ENCODE peak calls at places on chromosomes 1 and 21, in four cellular contexts. One of them, this sample, is unnamed.

GRCh38 chr1:56330400-56331026 is 248.8 kb downstream of the PLPP3 start:
- DNase-seq in cardiac muscle cell: no peak
- DNase-seq in coronary artery: no peak
- DNase-seq in heart right ventricle: no peak
- DNase-seq in this sample: no peak

GRCh38 chr1:2052096-2052569 is 1.9 kb downstream of the PRKCZ start:
- DNase-seq in cardiac muscle cell: no peak
- DNase-seq in coronary artery: no peak
- DNase-seq in heart right ventricle: no peak
- DNase-seq in this sample: no peak

GRCh38 chr1:39269791-39270342 is 65.4 kb downstream of the MACF1 start:
- DNase-seq in cardiac muscle cell: no peak
- DNase-seq in coronary artery: no peak
- DNase-seq in heart right ventricle: no peak
- DNase-seq in this sample: no peak

GRCh38 chr1:214010717-214011116 is 22.9 kb downstream of the PROX1 start:
- DNase-seq in cardiac muscle cell: no peak
- DNase-seq in coronary artery: no peak
- DNase-seq in heart right ventricle: no peak
- DNase-seq in this sample: no peak

GRCh38 chr1:56411021-56411420 is 168.3 kb downstream of the PLPP3 start:
- DNase-seq in cardiac muscle cell: no peak
- DNase-seq in coronary artery: no peak
- DNase-seq in heart right ventricle: no peak
- DNase-seq in this sample: no peak

GRCh38 chr1:53108646-53109580 is 33.5 kb downstream of the SLC1A7 start:
- DNase-seq in cardiac muscle cell: peak
- DNase-seq in coronary artery: no peak
- DNase-seq in heart right ventricle: no peak
- DNase-seq in this sample: no peak

GRCh38 chr21:25424674-25425073 is 182.6 kb downstream of the MRPL39 start:
- DNase-seq in cardiac muscle cell: no peak
- DNase-seq in coronary artery: no peak
- DNase-seq in heart right ventricle: no peak
- DNase-seq in this sample: no peak

GRCh38 chr1:156268336-156268735 is 14.3 kb downstream of the SMG5 start:
- DNase-seq in cardiac muscle cell: no peak
- DNase-seq in coronary artery: no peak
- DNase-seq in heart right ventricle: no peak
- DNase-seq in this sample: no peak

GRCh38 chr1:80153762-80154555 is 1147.4 kb upstream of the ADGRL4 start:
- DNase-seq in cardiac muscle cell: no peak
- DNase-seq in coronary artery: no peak
- DNase-seq in heart right ventricle: no peak
- DNase-seq in this sample: no peak

GRCh38 chr1:224696891-224697765 is 81.0 kb downstream of the CNIH3 start:
- DNase-seq in cardiac muscle cell: no peak
- DNase-seq in coronary artery: no peak
- DNase-seq in heart right ventricle: no peak
- DNase-seq in this sample: no peak

GRCh38 chr21:25639167-25639921 is at the start of gene JAM2:
- DNase-seq in cardiac muscle cell: peak
- DNase-seq in coronary artery: no peak
- DNase-seq in heart right ventricle: peak
- DNase-seq in this sample: peak

GRCh38 chr1:175129997-175130648 is 62.5 kb downstream of the KIAA0040 start:
- DNase-seq in cardiac muscle cell: no peak
- DNase-seq in coronary artery: no peak
- DNase-seq in heart right ventricle: no peak
- DNase-seq in this sample: no peak

GRCh38 chr21:45542667-45543370 is 579 bp upstream of the SLC19A1 start:
- DNase-seq in cardiac muscle cell: no peak
- DNase-seq in coronary artery: peak
- DNase-seq in heart right ventricle: no peak
- DNase-seq in this sample: no peak

GRCh38 chr1:21553116-21553926 is 44.1 kb downstream of the ALPL start:
- DNase-seq in cardiac muscle cell: no peak
- DNase-seq in coronary artery: no peak
- DNase-seq in heart right ventricle: no peak
- DNase-seq in this sample: no peak

GRCh38 chr21:44709426-44710293 is 1.7 kb downstream of the TSPEAR start:
- DNase-seq in cardiac muscle cell: peak
- DNase-seq in coronary artery: peak
- DNase-seq in heart right ventricle: no peak
- DNase-seq in this sample: no peak

GRCh38 chr1:210696709-210697108 is 368.0 kb downstream of the HHAT start:
- DNase-seq in cardiac muscle cell: no peak
- DNase-seq in coronary artery: no peak
- DNase-seq in heart right ventricle: no peak
- DNase-seq in this sample: no peak

GRCh38 chr1:169024800-169025253 is 81.7 kb upstream of the ATP1B1 start:
- DNase-seq in cardiac muscle cell: no peak
- DNase-seq in coronary artery: no peak
- DNase-seq in heart right ventricle: no peak
- DNase-seq in this sample: no peak

GRCh38 chr1:115643219-115643618 is 1.4 kb downstream of the VANGL1 start:
- DNase-seq in cardiac muscle cell: no peak
- DNase-seq in coronary artery: no peak
- DNase-seq in heart right ventricle: no peak
- DNase-seq in this sample: no peak
- H3K27ac ChIP-seq in cardiac muscle cell: peak
- H3K27ac ChIP-seq in coronary artery: no peak
- H3K27ac ChIP-seq in heart right ventricle: no peak
- H3K27ac ChIP-seq in this sample: no peak

DNA sequence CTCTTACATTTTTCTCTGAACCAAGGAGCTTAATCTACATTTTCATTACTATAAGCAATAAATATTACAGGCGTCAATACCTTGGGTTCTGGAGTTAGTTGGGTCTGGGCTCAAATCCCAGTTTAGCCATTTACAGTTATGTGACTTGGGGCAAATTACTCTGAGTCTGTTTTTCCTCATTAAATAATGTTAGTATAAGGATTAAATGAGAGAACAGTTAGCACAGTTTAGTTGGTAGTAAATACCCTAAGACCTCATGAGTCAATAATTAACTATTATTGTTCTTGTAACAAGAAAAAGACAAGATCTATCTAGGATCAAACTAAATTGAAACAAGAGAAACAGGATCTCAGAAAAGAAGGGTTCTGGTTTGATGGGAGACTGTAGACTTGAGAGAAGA is 4.6 kb downstream of the C1orf116 start:
- DNase-seq in cardiac muscle cell: no peak
- DNase-seq in coronary artery: no peak
- DNase-seq in heart right ventricle: no peak
- DNase-seq in this sample: no peak
- H3K27ac ChIP-seq in cardiac muscle cell: no peak
- H3K27ac ChIP-seq in coronary artery: no peak
- H3K27ac ChIP-seq in heart right ventricle: no peak
- H3K27ac ChIP-seq in this sample: no peak

GRCh38 chr21:29430581-29430980 is 131.9 kb downstream of the BACH1 start:
- DNase-seq in cardiac muscle cell: no peak
- DNase-seq in coronary artery: no peak
- DNase-seq in heart right ventricle: no peak
- DNase-seq in this sample: no peak
- H3K27ac ChIP-seq in cardiac muscle cell: no peak
- H3K27ac ChIP-seq in coronary artery: no peak
- H3K27ac ChIP-seq in heart right ventricle: no peak
- H3K27ac ChIP-seq in this sample: no peak

GRCh38 chr1:94026869-94027388 is 94.0 kb downstream of the ABCA4 start:
- DNase-seq in cardiac muscle cell: no peak
- DNase-seq in coronary artery: no peak
- DNase-seq in heart right ventricle: no peak
- DNase-seq in this sample: no peak

GRCh38 chr1:94024109-94024792 is 96.7 kb downstream of the ABCA4 start:
- DNase-seq in cardiac muscle cell: no peak
- DNase-seq in coronary artery: no peak
- DNase-seq in heart right ventricle: no peak
- DNase-seq in this sample: no peak

GRCh38 chr1:94027735-94028515 is 93.0 kb downstream of the ABCA4 start:
- DNase-seq in cardiac muscle cell: no peak
- DNase-seq in coronary artery: no peak
- DNase-seq in heart right ventricle: no peak
- DNase-seq in this sample: no peak

GRCh38 chr1:94022471-94023189 is 98.3 kb downstream of the ABCA4 start:
- DNase-seq in cardiac muscle cell: no peak
- DNase-seq in coronary artery: no peak
- DNase-seq in heart right ventricle: no peak
- DNase-seq in this sample: no peak

GRCh38 chr1:94025383-94026340 is 95.3 kb downstream of the ABCA4 start:
- DNase-seq in cardiac muscle cell: peak
- DNase-seq in coronary artery: no peak
- DNase-seq in heart right ventricle: no peak
- DNase-seq in this sample: no peak
- H3K27ac ChIP-seq in cardiac muscle cell: no peak
- H3K27ac ChIP-seq in coronary artery: no peak
- H3K27ac ChIP-seq in heart right ventricle: no peak
- H3K27ac ChIP-seq in this sample: no peak